ENCODE peak calls at places on chromosomes 13 and 19, in ten cellular contexts. P, H, K, U, O, S, A, B, D and Q are unnamed samples.

GRCh38 chr13:20231839-20232555 is at the start of gene GJB6:
- DNase-seq in A (peak), O (no peak), B (no peak), H (no peak), K (peak), P (no peak), D (no peak), U (no peak), S (peak), Q (no peak)

GRCh38 chr19:38055040-38055439 is 148.0 kb downstream of the SIPA1L3 start:
- DNase-seq in P (no peak), U (no peak), B (no peak), K (no peak), D (no peak), H (no peak), A (no peak), O (no peak), S (peak), Q (no peak)

GRCh38 chr13:21825186-21825585 is 154.3 kb downstream of the FGF9 start:
- DNase-seq in O (no peak), U (no peak), H (no peak), S (no peak), B (peak), P (no peak), A (no peak), D (no peak), K (no peak), Q (no peak)

GRCh38 chr13:83453723-83454122 is 428.6 kb downstream of the SLITRK1 start:
- DNase-seq in B (no peak), H (no peak), D (no peak), U (no peak), S (no peak), K (no peak), P (no peak), O (no peak), A (no peak), Q (no peak)

GRCh38 chr13:51323824-51324511 is 15.5 kb upstream of the SERPINE3 start:
- DNase-seq in D (no peak), S (no peak), K (no peak), B (no peak), U (no peak), H (no peak), P (no peak), O (no peak), A (no peak), Q (no peak)

GRCh38 chr13:39913928-39914327 is 258.5 kb downstream of the COG6 start:
- DNase-seq in B (peak), K (no peak), O (no peak), S (no peak), A (peak), H (no peak), P (peak), U (no peak), D (no peak), Q (peak)

GRCh38 chr13:20387441-20387971 is 138.2 kb downstream of the CRYL1 start:
- DNase-seq in A (peak), S (no peak), P (no peak), U (no peak), K (no peak), H (no peak), O (no peak), D (peak), B (peak), Q (no peak)

GRCh38 chr13:51912091-51912490 is 50.3 kb downstream of the CCDC70 start:
- DNase-seq in S (no peak), H (no peak), B (no peak), U (no peak), D (no peak), K (no peak), O (no peak), A (peak), P (no peak), Q (no peak)

GRCh38 chr13:77860621-77861020 is 58.0 kb downstream of the EDNRB start:
- DNase-seq in S (no peak), D (peak), K (no peak), U (no peak), P (no peak), B (peak), O (no peak), A (peak), H (no peak), Q (peak)

GRCh38 chr19:36245210-36246005 is 30.5 kb downstream of the ZNF146 start:
- DNase-seq in S (peak), P (no peak), D (no peak), O (no peak), B (no peak), K (no peak), U (no peak), A (no peak), H (no peak), Q (no peak)

GRCh38 chr19:33815410-33816340 is 19.0 kb downstream of the KCTD15 start:
- DNase-seq in D (peak), A (peak), H (no peak), O (no peak), U (no peak), P (peak), B (peak), K (no peak), S (no peak), Q (peak)

GRCh38 chr19:16878181-16878965 is 10.4 kb upstream of the F2RL3 start:
- DNase-seq in A (no peak), K (no peak), S (no peak), B (no peak), U (no peak), D (no peak), H (no peak), P (no peak), O (no peak), Q (no peak)

GRCh38 chr13:37484056-37484455 is 114.5 kb downstream of the POSTN start:
- DNase-seq in D (no peak), K (no peak), U (no peak), S (no peak), B (peak), A (no peak), O (no peak), H (no peak), P (no peak), Q (no peak)

GRCh38 chr13:111491021-111491420 is 170.6 kb downstream of the TEX29 start:
- DNase-seq in A (no peak), O (no peak), H (no peak), P (no peak), D (no peak), S (no peak), U (no peak), B (no peak), K (no peak), Q (no peak)

GRCh38 chr19:33235269-33235995 is 9.8 kb upstream of the SLC7A10 start:
- DNase-seq in H (peak), S (peak), K (peak), A (peak), B (peak), P (peak), O (peak), U (peak), D (peak), Q (peak)

GRCh38 chr13:32977321-32977720 is 38.9 kb upstream of the KL start:
- DNase-seq in H (no peak), S (no peak), O (no peak), B (no peak), K (no peak), D (no peak), P (no peak), A (no peak), U (no peak), Q (no peak)

GRCh38 chr13:97914537-97914936 is 38.9 kb upstream of the IPO5 start:
- DNase-seq in P (no peak), U (no peak), H (no peak), O (no peak), D (no peak), K (no peak), B (no peak), S (no peak), A (no peak), Q (no peak)

GRCh38 chr13:112172641-112173171 is 105.8 kb downstream of the SOX1 start:
- DNase-seq in O (no peak), S (peak), K (no peak), P (no peak), U (no peak), B (no peak), H (no peak), A (no peak), D (no peak), Q (no peak)

GRCh38 chr19:23056516-23056915 is 53.5 kb upstream of the ZNF728 start:
- DNase-seq in D (no peak), K (no peak), P (no peak), H (no peak), U (no peak), B (no peak), S (no peak), O (no peak), A (no peak), Q (no peak)

GRCh38 chr19:32750441-32751055 is 31.0 kb downstream of the TDRD12 start:
- DNase-seq in S (no peak), B (no peak), H (no peak), P (no peak), K (no peak), A (no peak), O (no peak), U (no peak), D (peak), Q (no peak)

GRCh38 chr13:97446448-97446847 is 12.5 kb downstream of the RAP2A start:
- DNase-seq in U (no peak), P (no peak), O (no peak), S (no peak), D (no peak), K (no peak), A (no peak), H (no peak), B (no peak), Q (no peak)

GRCh38 chr13:97658556-97658955 is 224.6 kb downstream of the RAP2A start:
- DNase-seq in H (no peak), S (no peak), K (no peak), O (no peak), A (no peak), B (no peak), P (no peak), D (no peak), U (no peak), Q (peak)

GRCh38 chr13:19681517-19681916 is 48.1 kb downstream of the MPHOSPH8 start:
- DNase-seq in H (no peak), D (no peak), B (no peak), P (no peak), U (no peak), A (no peak), O (peak), K (no peak), S (peak), Q (peak)

GRCh38 chr19:16562608-16563025 is 9.6 kb downstream of the SLC35E1 start:
- DNase-seq in B (no peak), O (no peak), K (no peak), D (no peak), P (no peak), H (no peak), S (no peak), U (no peak), A (no peak), Q (no peak)

GRCh38 chr19:5145521-5146511 is 176.9 kb downstream of the KDM4B start:
- DNase-seq in D (no peak), B (no peak), K (no peak), P (no peak), H (no peak), O (no peak), A (no peak), U (no peak), S (no peak), Q (no peak)

DNA sequence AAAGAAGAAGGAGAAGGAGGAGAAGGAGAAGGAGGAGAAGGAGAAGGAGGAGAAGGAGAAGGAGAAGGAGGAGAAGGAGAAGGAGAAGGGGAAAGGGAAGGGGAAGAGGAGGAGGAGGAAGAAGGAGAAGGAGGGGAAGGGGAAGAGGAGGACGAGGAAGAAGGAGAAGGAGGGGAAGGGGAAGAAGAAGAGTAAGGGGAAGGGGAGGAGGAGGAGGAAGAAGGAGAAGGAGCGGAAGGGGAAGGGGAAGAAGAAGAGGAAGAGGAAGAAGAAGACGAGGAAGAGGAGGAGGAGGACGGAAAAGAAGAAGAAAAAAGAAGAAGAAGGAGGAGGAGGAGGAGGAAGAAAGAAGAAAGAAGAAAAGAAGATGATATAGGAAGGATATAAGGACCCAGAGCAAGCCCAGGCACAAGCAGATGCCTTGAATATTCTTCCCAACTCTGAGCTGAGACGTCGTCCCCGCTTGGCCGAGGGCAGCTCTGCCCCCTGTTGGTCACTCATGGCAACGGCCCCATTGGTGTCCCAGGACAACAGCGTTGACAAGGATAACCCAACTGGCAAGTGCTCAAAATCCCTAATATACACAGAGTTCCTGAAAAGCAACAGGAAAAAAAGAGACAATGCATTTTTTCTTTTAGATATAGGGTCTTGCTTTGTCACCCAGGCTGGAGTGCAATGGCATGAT is 30.6 kb upstream of the IGSF23 start:
- DNase-seq in A (peak), B (peak), S (peak), O (no peak), K (peak), H (no peak), P (no peak), U (no peak), D (peak), Q (peak)
- TF ChIP-seq CTCF in A (peak), B (peak), S (peak), O (peak), K (peak), H (no peak), P (peak), U (no peak), D (no peak), Q (peak)

DNA sequence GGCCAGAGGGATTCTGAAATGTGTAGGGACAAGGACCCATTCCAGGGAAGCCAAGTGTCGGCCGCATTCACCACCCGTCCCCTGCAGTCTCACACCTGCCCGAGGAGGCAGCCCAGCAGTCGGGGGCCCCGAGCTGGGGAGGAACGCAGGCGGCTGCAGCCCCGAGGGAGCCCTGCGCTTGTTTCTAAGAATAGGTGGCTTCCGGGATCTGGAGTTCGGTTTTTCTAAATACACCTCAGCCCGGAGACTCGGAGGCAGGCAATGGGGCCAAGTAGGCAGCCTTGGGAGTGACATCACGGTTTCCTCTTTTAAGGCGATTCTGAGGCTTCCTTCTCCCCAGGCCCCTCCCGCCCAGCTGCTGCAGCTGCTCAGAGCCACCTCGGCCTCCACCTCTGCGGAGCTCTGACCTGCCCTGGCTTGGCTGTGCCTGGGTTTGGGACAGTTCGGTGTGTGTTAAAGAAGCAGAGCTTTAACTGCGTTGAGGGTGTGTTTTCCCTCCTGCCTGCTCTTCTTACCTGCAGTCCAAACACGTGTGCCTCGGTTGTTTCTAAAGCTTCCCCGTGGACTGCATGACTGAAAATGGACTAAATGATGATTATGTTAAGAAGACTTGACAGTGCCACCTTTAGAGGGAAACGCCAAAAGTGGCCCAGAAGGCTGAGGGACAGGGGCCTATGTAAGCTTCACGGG is 80.5 kb downstream of the COL4A2 start:
- DNase-seq in A (peak), O (no peak), D (peak), B (peak), U (no peak), S (peak), H (no peak), P (peak), K (peak), Q (peak)
- H3K4me3 ChIP-seq in A (no peak), O (no peak), D (no peak), B (no peak), U (no peak), S (no peak), H (no peak), P (no peak), K (no peak), Q (no peak)

DNA sequence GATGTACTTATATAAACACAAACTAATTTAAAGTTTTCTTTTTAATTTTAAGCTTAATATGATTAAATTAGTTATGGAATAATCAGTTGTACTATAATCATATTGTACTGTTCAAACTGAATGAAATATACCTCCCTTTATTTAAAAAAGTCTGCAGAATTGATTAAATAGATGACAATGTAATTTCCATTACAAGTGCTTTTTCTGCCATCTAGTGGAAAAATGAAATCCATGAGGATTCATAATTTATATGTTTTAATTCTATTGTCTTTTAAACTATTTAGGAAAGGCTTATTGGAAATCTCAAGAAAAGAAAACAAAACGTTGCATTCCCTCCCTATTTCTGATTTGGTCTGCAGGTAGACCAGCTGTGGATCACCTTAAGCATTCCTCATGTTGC is 30.8 kb downstream of the MZT1 start:
- DNase-seq in U (no peak), D (no peak), H (no peak), B (peak), A (peak), K (no peak), S (no peak), P (no peak), O (no peak), Q (peak)
- TF ChIP-seq CTCF in U (no peak), D (no peak), H (no peak), B (peak), A (no peak), K (no peak), S (peak), P (no peak), O (peak), Q (peak)

DNA sequence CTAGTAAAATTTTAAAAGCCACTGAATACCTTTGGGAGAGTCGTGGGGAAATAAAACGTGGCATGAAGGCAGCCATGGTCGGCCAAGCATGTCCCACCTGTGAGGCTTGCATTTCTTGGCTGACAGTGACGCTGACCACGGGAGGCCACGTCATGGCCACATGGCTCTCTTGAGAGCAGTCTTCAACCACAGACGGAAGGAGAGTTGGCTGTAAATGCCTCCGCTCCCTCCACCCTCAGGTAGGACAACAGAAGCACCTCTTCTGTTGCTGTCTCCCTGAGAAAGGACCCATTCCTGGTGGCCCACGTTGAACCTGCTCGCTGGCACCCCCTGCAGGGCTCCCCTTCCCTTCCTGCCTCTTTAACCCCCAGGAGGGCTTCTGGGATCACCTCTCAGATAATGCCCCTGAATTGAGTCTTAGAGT is 10.6 kb upstream of the LRRC25 start:
- DNase-seq in H (no peak), S (peak), O (no peak), D (peak), K (peak), P (no peak), A (no peak), B (no peak), U (no peak), Q (no peak)
- H3K4me3 ChIP-seq in H (no peak), S (no peak), O (no peak), D (no peak), K (no peak), P (no peak), A (no peak), B (no peak), U (no peak), Q (no peak)

DNA sequence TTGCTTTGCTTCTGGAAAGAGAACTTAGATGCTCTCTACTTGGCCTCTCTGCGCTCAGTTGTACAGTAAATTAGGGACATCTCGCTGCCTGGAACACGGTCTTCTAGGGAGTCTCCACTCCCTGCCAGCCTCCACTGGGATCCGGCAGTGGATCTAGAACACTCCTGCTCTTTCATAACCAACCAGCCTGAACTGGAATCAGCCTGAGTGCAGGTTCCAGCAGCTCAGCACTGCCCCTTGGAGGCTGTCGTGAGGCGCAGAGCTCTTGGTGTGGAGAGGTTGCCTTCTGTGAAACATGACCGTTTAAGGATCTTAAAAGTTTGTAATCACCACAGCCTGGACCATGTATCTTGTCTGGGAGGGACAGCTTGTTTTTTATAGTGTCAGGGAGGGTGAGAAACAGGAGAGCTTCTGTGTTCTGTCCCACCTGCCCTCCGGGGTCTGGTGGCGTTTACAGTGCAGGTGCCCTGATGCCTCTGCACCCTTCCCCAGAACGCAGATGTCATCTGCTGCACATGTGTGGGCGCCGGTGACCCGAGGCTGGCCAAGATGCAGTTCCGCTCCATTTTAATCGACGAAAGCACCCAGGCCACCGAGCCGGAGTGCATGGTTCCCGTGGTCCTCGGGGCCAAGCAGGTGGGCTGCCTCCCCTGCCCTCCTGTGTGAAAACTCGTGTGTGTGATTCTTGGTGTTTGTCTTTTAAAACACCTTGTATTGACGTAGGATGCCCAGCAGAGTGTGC is 24.8 kb downstream of the UPF1 start:
- DNase-seq in S (peak), D (no peak), U (no peak), P (peak), B (peak), K (no peak), H (no peak), O (no peak), A (no peak), Q (peak)
- TF ChIP-seq CTCF in S (peak), D (peak), U (no peak), P (peak), B (peak), K (no peak), H (no peak), O (no peak), A (peak), Q (peak)

DNA sequence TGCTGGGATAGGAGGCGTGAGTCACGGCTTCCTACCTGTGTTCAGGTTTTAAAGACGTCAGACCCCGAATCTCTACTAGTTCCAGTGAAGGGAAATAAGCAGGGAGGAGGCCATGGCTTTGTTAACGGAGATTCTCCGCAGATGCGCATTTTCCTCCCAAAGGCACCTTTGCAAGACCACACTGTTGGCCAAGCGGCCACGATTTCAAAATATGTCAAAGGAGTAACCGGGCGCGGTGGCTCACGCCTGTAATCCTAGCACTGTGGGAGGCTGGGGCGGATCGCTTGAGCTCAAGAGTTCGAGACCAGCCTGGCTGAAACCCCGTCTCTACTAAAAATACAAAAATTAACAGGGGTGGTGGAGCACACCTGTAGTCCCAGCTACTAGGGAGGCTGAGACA is 21.9 kb downstream of the ZNF763 start:
- DNase-seq in O (no peak), A (no peak), B (no peak), D (no peak), K (no peak), H (no peak), U (no peak), P (no peak), S (no peak), Q (no peak)
- H3K4me3 ChIP-seq in O (no peak), A (no peak), B (no peak), D (no peak), K (no peak), H (no peak), U (no peak), P (no peak), S (no peak), Q (no peak)

GRCh38 chr13:49421391-49421790 is 22.5 kb downstream of the CAB39L start:
- DNase-seq in S (peak), U (peak), P (no peak), H (no peak), K (peak), B (peak), D (no peak), A (peak), O (no peak), Q (peak)
- TF ChIP-seq CTCF in S (peak), U (no peak), P (peak), H (no peak), K (no peak), B (peak), D (no peak), A (no peak), O (peak), Q (no peak)